ENCODE peak calls at places on chromosomes 11 and 22, in eight cellular contexts. E is iPS DF 19.7, Z is uterus, K is SK-N-DZ, H is aorta, B is body of pancreas, T is progenitor cell of endocrine pancreas, V is AG04449. Y is an unnamed sample.

GRCh38 chr11:95134491-95134890 is 44.8 kb downstream of the ENDOD1 start:
- DNase-seq in Z (no peak), T (no peak), B (no peak), V (no peak), H (no peak), E (no peak), K (no peak), Y (no peak)

GRCh38 chr11:44014968-44015623 is 32.7 kb upstream of the ACCSL start:
- DNase-seq in V (no peak), H (no peak), E (no peak), T (no peak), Z (peak), K (no peak), B (no peak), Y (no peak)

GRCh38 chr11:119427279-119427678 is 4.3 kb upstream of the THY1 start:
- DNase-seq in K (no peak), V (no peak), Z (no peak), T (no peak), B (no peak), E (no peak), H (no peak), Y (no peak)

GRCh38 chr11:57240757-57241156 is 3.7 kb upstream of the APLNR start:
- DNase-seq in E (no peak), H (no peak), V (no peak), T (no peak), Z (no peak), B (no peak), K (peak), Y (no peak)

GRCh38 chr11:359181-359714 is 10.1 kb upstream of the B4GALNT4 start:
- DNase-seq in K (no peak), H (peak), T (no peak), E (no peak), B (no peak), V (no peak), Z (no peak), Y (no peak)

GRCh38 chr11:20388096-20389055 is 860 bp downstream of the PRMT3 start:
- DNase-seq in V (no peak), Z (no peak), T (no peak), H (peak), B (no peak), E (no peak), K (no peak), Y (no peak)

GRCh38 chr22:28594784-28595324 is 84.8 kb downstream of the TTC28 start:
- DNase-seq in E (no peak), H (no peak), T (no peak), Z (no peak), V (peak), B (no peak), K (peak), Y (peak)

GRCh38 chr11:110251837-110252236 is 44.6 kb downstream of the RDX start:
- DNase-seq in K (no peak), E (no peak), V (peak), T (no peak), Z (no peak), H (no peak), B (peak), Y (no peak)

GRCh38 chr11:47376543-47377371 is 1.6 kb downstream of the SPI1 start:
- DNase-seq in H (peak), Z (no peak), B (no peak), K (no peak), T (no peak), E (no peak), V (no peak), Y (no peak)

GRCh38 chr11:11568651-11569229 is 53.1 kb downstream of the GALNT18 start:
- DNase-seq in K (no peak), B (no peak), H (no peak), E (no peak), T (no peak), V (no peak), Z (no peak), Y (no peak)

GRCh38 chr11:69498614-69499175 is 17.2 kb downstream of the LINC01488 start:
- DNase-seq in B (peak), H (peak), E (no peak), K (no peak), Z (no peak), T (no peak), V (no peak), Y (no peak)

GRCh38 chr11:57499413-57499982 is 16.0 kb downstream of the SLC43A1 start:
- DNase-seq in K (peak), E (peak), T (peak), V (no peak), Z (peak), H (peak), B (peak), Y (peak)

GRCh38 chr11:503179-503981 is 3.7 kb downstream of the RNH1 start:
- DNase-seq in B (no peak), T (no peak), V (no peak), K (no peak), H (no peak), Z (peak), E (no peak), Y (no peak)

GRCh38 chr11:69611548-69612526 is 29.1 kb upstream of the CCND1 start:
- DNase-seq in T (no peak), B (no peak), H (no peak), E (no peak), K (no peak), V (no peak), Z (no peak), Y (no peak)

GRCh38 chr11:35115688-35116030 is 23.3 kb upstream of the CD44 start:
- DNase-seq in T (no peak), V (no peak), B (no peak), E (no peak), Z (no peak), K (no peak), H (no peak), Y (no peak)

GRCh38 chr22:29524440-29525191 is 28.9 kb downstream of the THOC5 start:
- DNase-seq in B (peak), V (no peak), T (peak), Z (no peak), K (peak), H (no peak), E (no peak), Y (peak)

GRCh38 chr11:19872526-19873135 is 160.0 kb downstream of the NAV2 start:
- DNase-seq in T (no peak), V (no peak), Z (no peak), H (no peak), K (no peak), B (no peak), E (no peak), Y (no peak)

GRCh38 chr11:43503417-43503816 is 144.7 kb downstream of the TTC17 start:
- DNase-seq in K (no peak), B (no peak), T (no peak), V (no peak), E (no peak), H (no peak), Z (no peak), Y (no peak)

GRCh38 chr11:133995066-133995465 is 38.3 kb upstream of the IGSF9B start:
- DNase-seq in V (no peak), H (no peak), E (no peak), Z (no peak), T (no peak), B (no peak), K (no peak), Y (no peak)

GRCh38 chr11:92751594-92751993 is 217.9 kb upstream of the MTNR1B start:
- DNase-seq in V (no peak), T (no peak), K (no peak), E (no peak), Z (no peak), H (no peak), B (peak), Y (no peak)

GRCh38 chr22:42257386-42257785 is 13.1 kb downstream of the TCF20 start:
- DNase-seq in K (no peak), T (no peak), V (no peak), Z (no peak), H (no peak), E (no peak), B (no peak), Y (no peak)

GRCh38 chr11:33652001-33652400 is 48.6 kb downstream of the C11orf91 start:
- DNase-seq in H (no peak), B (no peak), T (no peak), E (no peak), Z (no peak), K (no peak), V (no peak), Y (no peak)

GRCh38 chr11:64009234-64009633 is 23.0 kb downstream of the OTUB1 start:
- DNase-seq in V (no peak), E (no peak), H (no peak), K (no peak), Z (no peak), T (no peak), B (no peak), Y (no peak)

GRCh38 chr11:77879218-77879617 is 58.3 kb downstream of the AAMDC start:
- DNase-seq in E (no peak), Z (peak), B (peak), K (no peak), T (no peak), H (peak), V (no peak), Y (no peak)

GRCh38 chr11:10454902-10455631 is at the start of gene AMPD3:
- DNase-seq in T (no peak), K (peak), H (no peak), V (peak), E (no peak), Z (peak), B (no peak), Y (no peak)

GRCh38 chr11:111091341-111091740 is 154.2 kb upstream of the POU2AF2 start:
- DNase-seq in T (no peak), H (no peak), K (no peak), E (no peak), V (no peak), B (no peak), Z (no peak), Y (no peak)

GRCh38 chr11:104337273-104337672 is 173.3 kb upstream of the PDGFD start:
- DNase-seq in K (no peak), B (no peak), Z (no peak), E (no peak), V (no peak), T (no peak), H (no peak), Y (no peak)

GRCh38 chr11:127345819-127346459 is 345.4 kb upstream of the KIRREL3 start:
- DNase-seq in E (no peak), B (peak), V (no peak), H (no peak), T (no peak), Z (no peak), K (peak), Y (no peak)